ENCODE peak calls at places on chromosome 18, in five cellular contexts. Y, S, K, R and L are unnamed samples.

GRCh38 chr18:68083776-68084175 is 567.3 kb upstream of the DSEL start:
- DNase-seq in Y (no peak), S (no peak), K (no peak), R (no peak), L (no peak)

GRCh38 chr18:37254256-37254880 is 311.2 kb downstream of the CELF4 start:
- DNase-seq in Y (no peak), S (no peak), K (no peak), R (no peak), L (no peak)

GRCh38 chr18:48325115-48325670 is 84.0 kb downstream of the ZBTB7C start:
- DNase-seq in Y (no peak), S (no peak), K (no peak), R (no peak), L (no peak)

GRCh38 chr18:60466671-60467070 is 94.1 kb upstream of the MC4R start:
- DNase-seq in Y (no peak), S (no peak), K (no peak), R (no peak), L (no peak)

GRCh38 chr18:57942493-57942892 is 101.5 kb upstream of the NEDD4L start:
- DNase-seq in Y (no peak), S (no peak), K (no peak), R (no peak), L (no peak)

GRCh38 chr18:27778441-27778840 is 398.5 kb downstream of the CDH2 start:
- DNase-seq in Y (no peak), S (no peak), K (no peak), R (no peak), L (no peak)

GRCh38 chr18:51668101-51668500 is 470.6 kb upstream of the MEX3C start:
- DNase-seq in Y (peak), S (peak), K (peak), R (peak), L (no peak)

GRCh38 chr18:52617931-52618330 is 277.9 kb downstream of the DCC start:
- DNase-seq in Y (no peak), S (peak), K (no peak), R (no peak), L (no peak)

GRCh38 chr18:3466051-3466450 is 16.1 kb downstream of the TGIF1 start:
- DNase-seq in Y (no peak), S (no peak), K (no peak), R (no peak), L (no peak)

GRCh38 chr18:48829443-48830149 is 121.2 kb downstream of the SMAD7 start:
- DNase-seq in Y (peak), S (no peak), K (no peak), R (no peak), L (no peak)

DNA sequence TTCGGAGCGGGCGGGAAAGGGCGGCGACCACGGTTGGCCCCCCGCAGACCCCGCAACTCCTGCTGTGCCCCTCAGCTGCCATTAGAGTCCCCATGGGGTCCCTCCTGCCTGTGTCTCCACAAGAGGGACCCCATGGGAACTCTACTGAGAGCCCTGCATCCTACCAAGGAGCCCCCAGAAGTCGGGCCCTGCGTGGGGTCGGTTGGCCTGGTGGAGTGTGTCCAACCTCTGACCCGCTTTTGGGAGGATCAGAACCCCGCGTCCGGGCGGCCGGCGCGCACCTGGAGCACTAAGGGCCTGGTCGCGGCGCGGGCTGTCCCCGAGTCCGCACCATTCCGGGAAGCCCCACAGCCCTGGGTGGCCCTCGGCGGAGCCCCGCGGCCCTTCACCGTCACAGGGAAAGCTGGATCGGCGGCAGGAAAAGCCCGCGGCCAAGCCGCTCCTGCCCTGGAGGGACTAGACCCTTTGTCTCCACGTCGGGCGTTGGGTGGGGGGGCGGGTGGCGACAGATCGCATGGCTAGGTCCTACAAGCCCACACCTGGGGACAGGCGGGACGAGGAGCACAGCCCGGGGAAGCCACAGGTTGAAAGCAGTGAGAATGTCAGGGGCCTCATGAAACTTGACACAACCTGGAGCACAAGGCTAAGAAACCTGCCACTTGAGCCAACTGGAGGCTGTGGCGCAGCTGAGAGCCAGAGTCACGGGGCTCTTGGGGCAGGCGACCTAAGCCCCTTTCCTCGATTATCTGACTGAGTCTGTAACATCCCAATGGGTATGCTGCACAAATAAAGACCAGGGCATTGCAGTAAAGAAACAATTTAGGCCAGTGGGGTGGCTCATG is 11.2 kb upstream of the CXXC1 start:
- DNase-seq in Y (no peak), S (no peak), K (no peak), R (no peak), L (no peak)
- TF ChIP-seq CTCF in Y (no peak), S (no peak), K (no peak), R (no peak), L (no peak)

GRCh38 chr18:812673-813404 is 797 bp upstream of the YES1 start:
- DNase-seq in Y (peak), S (peak), K (peak), R (peak), L (peak)

GRCh38 chr18:815353-815752 is 3.3 kb upstream of the YES1 start:
- DNase-seq in Y (no peak), S (no peak), K (no peak), R (no peak), L (no peak)

GRCh38 chr18:813405-814071 is 1.5 kb upstream of the YES1 start:
- DNase-seq in Y (no peak), S (no peak), K (no peak), R (no peak), L (no peak)

GRCh38 chr18:816088-816653 is 4.1 kb upstream of the YES1 start:
- DNase-seq in Y (no peak), S (no peak), K (no peak), R (no peak), L (no peak)

DNA sequence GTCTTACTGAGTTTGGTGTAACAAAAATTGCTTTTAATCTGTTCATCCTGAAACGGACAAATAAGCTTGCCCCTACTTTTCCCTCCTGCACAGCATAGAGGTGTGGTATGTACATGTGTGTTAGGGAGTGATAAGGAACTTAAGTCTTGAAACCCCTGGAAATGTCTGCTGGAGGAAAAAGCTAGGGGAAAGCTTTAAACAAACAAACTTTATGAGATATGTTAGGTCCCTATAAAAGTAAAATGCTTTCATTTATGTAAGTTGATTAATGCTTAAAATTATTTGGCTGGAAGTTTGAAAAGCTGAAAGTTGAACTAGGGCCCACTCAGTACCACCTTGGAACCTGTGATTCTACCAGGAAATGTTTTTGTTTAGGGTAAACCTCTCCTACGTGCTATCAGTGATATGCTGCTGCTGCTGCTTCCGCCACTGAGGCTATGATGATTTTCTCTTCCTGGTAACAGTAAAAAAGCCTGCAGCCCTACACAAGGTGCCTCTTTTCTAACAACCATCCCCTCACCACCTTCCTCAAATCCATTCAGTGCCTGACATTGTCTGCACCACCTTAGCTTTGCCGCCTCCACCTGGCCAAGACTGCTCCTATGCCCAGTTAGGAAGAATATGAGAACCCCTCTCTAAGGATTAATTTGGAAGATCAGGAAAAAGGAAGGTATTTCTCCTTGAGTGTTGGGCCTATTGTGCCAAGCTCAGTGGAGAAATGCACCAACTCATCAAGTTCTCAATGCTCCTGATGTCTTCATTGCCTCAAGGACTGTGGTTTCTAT is 2.5 kb upstream of the YES1 start:
- DNase-seq in Y (no peak), S (no peak), K (no peak), R (no peak), L (no peak)
- H3K4me3 ChIP-seq in Y (no peak), S (no peak), K (no peak), R (no peak), L (no peak)

GRCh38 chr18:10015941-10016819 is 102.4 kb downstream of the VAPA start:
- DNase-seq in Y (no peak), S (peak), K (no peak), R (no peak), L (peak)
- TF ChIP-seq CTCF in Y (no peak), S (peak), K (no peak), R (no peak), L (peak)

DNA sequence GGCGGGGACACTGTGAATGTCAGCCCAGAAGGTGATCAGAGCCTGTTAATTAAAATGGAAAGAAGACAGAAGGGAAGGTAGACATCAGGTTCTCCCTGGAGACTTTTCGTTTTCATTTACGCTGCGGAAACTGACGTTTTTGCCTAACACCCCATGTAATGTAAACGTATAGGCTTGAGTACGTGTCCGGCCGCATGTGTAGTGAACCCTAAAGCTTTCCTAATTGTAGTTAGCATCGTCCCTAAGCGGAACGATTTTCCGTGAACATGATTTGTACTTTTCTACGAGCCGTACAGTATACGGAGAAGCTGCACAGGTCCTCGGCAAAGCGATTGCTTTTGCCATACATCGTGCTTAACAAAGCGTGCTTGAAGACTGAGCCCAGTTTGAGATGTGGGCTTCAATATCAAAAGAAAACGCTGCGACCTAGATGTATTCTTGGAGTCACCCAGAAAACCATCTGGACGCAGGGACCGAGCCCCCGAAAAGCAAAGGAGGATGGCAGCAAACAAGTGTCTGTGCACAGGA is 284 bp downstream of the TIMM21 start:
- DNase-seq in Y (no peak), S (no peak), K (no peak), R (no peak), L (no peak)
- H3K4me3 ChIP-seq in Y (peak), S (peak), K (peak), R (peak), L (peak)

GRCh38 chr18:34039194-34039593 is 185.5 kb downstream of the NOL4 start:
- DNase-seq in Y (no peak), S (no peak), K (no peak), R (no peak), L (no peak)
- TF ChIP-seq CTCF in Y (no peak), S (no peak), K (no peak), R (no peak), L (no peak)

GRCh38 chr18:75916641-75916982 is 489.1 kb upstream of the SMIM21 start:
- DNase-seq in Y (no peak), S (no peak), K (no peak), R (no peak), L (no peak)
- H3K4me3 ChIP-seq in Y (peak), S (no peak), K (no peak), R (no peak), L (no peak)